ENCODE peak calls at places on chromosomes 11 and 22, in eight cellular contexts. One of them, this sample, is unnamed.

GRCh38 chr11:64138413-64138812 is 27.5 kb downstream of the MACROD1 start:
- DNase-seq in fibroblast of mammary gland: no peak
- DNase-seq in fibroblast of pulmonary artery: no peak
- DNase-seq in right atrium auricular region: no peak
- DNase-seq in mammary epithelial cell: no peak
- DNase-seq in endothelial cell of umbilical vein: no peak
- DNase-seq in cardiac muscle cell: no peak
- DNase-seq in PC-3: no peak
- DNase-seq in this sample: no peak

GRCh38 chr11:64896448-64897022 is 18.1 kb upstream of the EHD1 start:
- DNase-seq in fibroblast of pulmonary artery: no peak
- DNase-seq in mammary epithelial cell: no peak
- DNase-seq in PC-3: no peak
- DNase-seq in fibroblast of mammary gland: no peak
- DNase-seq in cardiac muscle cell: no peak
- DNase-seq in endothelial cell of umbilical vein: no peak
- DNase-seq in right atrium auricular region: no peak
- DNase-seq in this sample: no peak

GRCh38 chr11:76524461-76524860 is 79.6 kb downstream of the EMSY start:
- DNase-seq in PC-3: peak
- DNase-seq in cardiac muscle cell: peak
- DNase-seq in fibroblast of mammary gland: peak
- DNase-seq in mammary epithelial cell: peak
- DNase-seq in right atrium auricular region: no peak
- DNase-seq in fibroblast of pulmonary artery: no peak
- DNase-seq in endothelial cell of umbilical vein: no peak
- DNase-seq in this sample: peak

GRCh38 chr11:68810164-68810563 is 31.6 kb downstream of the CPT1A start:
- DNase-seq in PC-3: no peak
- DNase-seq in fibroblast of mammary gland: no peak
- DNase-seq in cardiac muscle cell: no peak
- DNase-seq in fibroblast of pulmonary artery: no peak
- DNase-seq in mammary epithelial cell: no peak
- DNase-seq in right atrium auricular region: peak
- DNase-seq in endothelial cell of umbilical vein: no peak
- DNase-seq in this sample: no peak

GRCh38 chr22:42991010-42991651 is 23.8 kb downstream of the PACSIN2 start:
- DNase-seq in endothelial cell of umbilical vein: no peak
- DNase-seq in fibroblast of mammary gland: peak
- DNase-seq in right atrium auricular region: no peak
- DNase-seq in cardiac muscle cell: peak
- DNase-seq in fibroblast of pulmonary artery: peak
- DNase-seq in mammary epithelial cell: peak
- DNase-seq in PC-3: peak
- DNase-seq in this sample: peak

GRCh38 chr11:59144579-59145345 is 2.1 kb downstream of the FAM111A start:
- DNase-seq in fibroblast of pulmonary artery: peak
- DNase-seq in endothelial cell of umbilical vein: peak
- DNase-seq in right atrium auricular region: peak
- DNase-seq in mammary epithelial cell: peak
- DNase-seq in PC-3: peak
- DNase-seq in fibroblast of mammary gland: peak
- DNase-seq in cardiac muscle cell: peak
- DNase-seq in this sample: peak

GRCh38 chr11:102157219-102157618 is 47.0 kb downstream of the YAP1 start:
- DNase-seq in endothelial cell of umbilical vein: peak
- DNase-seq in cardiac muscle cell: peak
- DNase-seq in fibroblast of pulmonary artery: peak
- DNase-seq in right atrium auricular region: peak
- DNase-seq in fibroblast of mammary gland: peak
- DNase-seq in PC-3: peak
- DNase-seq in mammary epithelial cell: peak
- DNase-seq in this sample: peak

GRCh38 chr22:48675828-48676145 is 1151.9 kb downstream of the BRD1 start:
- DNase-seq in endothelial cell of umbilical vein: no peak
- DNase-seq in right atrium auricular region: no peak
- DNase-seq in fibroblast of mammary gland: no peak
- DNase-seq in cardiac muscle cell: no peak
- DNase-seq in mammary epithelial cell: no peak
- DNase-seq in fibroblast of pulmonary artery: no peak
- DNase-seq in PC-3: no peak
- DNase-seq in this sample: no peak

GRCh38 chr11:129375731-129376657 is at the start of gene BARX2:
- DNase-seq in PC-3: peak
- DNase-seq in cardiac muscle cell: peak
- DNase-seq in endothelial cell of umbilical vein: peak
- DNase-seq in right atrium auricular region: no peak
- DNase-seq in mammary epithelial cell: peak
- DNase-seq in fibroblast of pulmonary artery: peak
- DNase-seq in fibroblast of mammary gland: peak
- DNase-seq in this sample: peak

GRCh38 chr11:70521475-70522260 is 123.3 kb downstream of the CTTN start:
- DNase-seq in endothelial cell of umbilical vein: no peak
- DNase-seq in fibroblast of mammary gland: no peak
- DNase-seq in cardiac muscle cell: no peak
- DNase-seq in fibroblast of pulmonary artery: no peak
- DNase-seq in PC-3: no peak
- DNase-seq in right atrium auricular region: no peak
- DNase-seq in mammary epithelial cell: no peak
- DNase-seq in this sample: no peak

GRCh38 chr11:122181893-122182292 is 65.9 kb upstream of the BLID start:
- DNase-seq in fibroblast of mammary gland: peak
- DNase-seq in fibroblast of pulmonary artery: no peak
- DNase-seq in PC-3: peak
- DNase-seq in endothelial cell of umbilical vein: peak
- DNase-seq in mammary epithelial cell: no peak
- DNase-seq in right atrium auricular region: no peak
- DNase-seq in cardiac muscle cell: no peak
- DNase-seq in this sample: no peak

DNA sequence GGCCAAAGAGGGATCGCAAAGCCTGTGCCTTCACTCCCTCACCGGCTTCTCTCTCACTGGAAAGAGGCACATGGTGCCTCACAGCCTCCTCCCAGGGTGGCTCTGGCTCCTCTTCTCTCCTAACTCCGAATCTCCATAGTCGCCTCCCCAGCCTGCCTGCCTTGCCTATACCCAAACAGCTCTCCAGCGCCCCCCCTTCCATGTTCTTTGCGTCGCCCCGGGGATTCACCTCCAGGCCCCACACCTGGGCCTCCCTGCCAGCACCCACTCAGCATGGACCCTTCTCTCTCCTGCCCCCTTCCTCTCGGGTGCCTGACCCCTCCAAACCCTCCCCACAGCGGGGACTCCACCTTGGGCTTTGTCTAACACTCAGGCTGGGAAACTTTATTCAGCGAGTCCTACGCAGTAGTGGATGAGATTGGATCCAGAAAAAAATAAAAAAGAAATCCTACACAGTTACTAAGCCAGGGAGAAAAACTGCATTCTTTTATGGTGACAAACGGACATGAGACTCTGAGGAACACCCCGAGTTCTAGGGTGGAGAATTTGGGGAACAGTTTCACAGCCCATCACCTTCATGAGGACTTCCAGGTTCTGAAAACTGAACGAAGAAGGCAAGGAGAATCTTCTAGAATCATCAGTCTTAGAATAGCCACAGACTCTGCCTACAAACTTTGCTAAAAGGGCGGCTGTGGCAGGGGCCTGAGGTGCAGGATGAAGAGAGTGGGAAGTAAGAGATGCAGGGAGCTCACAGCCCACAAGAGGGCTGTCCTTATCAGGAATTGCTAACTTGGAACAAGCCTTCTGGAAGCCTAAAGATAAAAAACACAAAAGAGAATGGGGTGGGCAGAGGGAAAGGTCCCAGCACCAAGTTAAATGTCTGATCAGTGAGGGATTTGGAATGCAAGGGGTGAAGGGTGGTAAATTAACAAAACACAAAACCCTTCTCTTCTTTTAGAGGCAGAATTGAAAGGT is 5.3 kb downstream of the PPM1F start:
- DNase-seq in right atrium auricular region: no peak
- DNase-seq in endothelial cell of umbilical vein: peak
- DNase-seq in PC-3: peak
- DNase-seq in fibroblast of mammary gland: peak
- DNase-seq in mammary epithelial cell: peak
- DNase-seq in cardiac muscle cell: peak
- DNase-seq in fibroblast of pulmonary artery: peak
- DNase-seq in this sample: peak
- H3K4me3 ChIP-seq in right atrium auricular region: no peak
- H3K4me3 ChIP-seq in endothelial cell of umbilical vein: no peak
- H3K4me3 ChIP-seq in PC-3: no peak
- H3K4me3 ChIP-seq in fibroblast of mammary gland: no peak
- H3K4me3 ChIP-seq in mammary epithelial cell: no peak
- H3K4me3 ChIP-seq in cardiac muscle cell: no peak
- H3K4me3 ChIP-seq in fibroblast of pulmonary artery: no peak
- H3K4me3 ChIP-seq in this sample: peak

GRCh38 chr22:46535876-46536558 is 1.4 kb downstream of the CELSR1 start:
- DNase-seq in fibroblast of pulmonary artery: no peak
- DNase-seq in PC-3: no peak
- DNase-seq in cardiac muscle cell: no peak
- DNase-seq in fibroblast of mammary gland: no peak
- DNase-seq in mammary epithelial cell: no peak
- DNase-seq in endothelial cell of umbilical vein: no peak
- DNase-seq in right atrium auricular region: no peak
- DNase-seq in this sample: no peak
- H3K4me3 ChIP-seq in fibroblast of pulmonary artery: no peak
- H3K4me3 ChIP-seq in PC-3: no peak
- H3K4me3 ChIP-seq in cardiac muscle cell: peak
- H3K4me3 ChIP-seq in fibroblast of mammary gland: no peak
- H3K4me3 ChIP-seq in mammary epithelial cell: no peak
- H3K4me3 ChIP-seq in endothelial cell of umbilical vein: no peak
- H3K4me3 ChIP-seq in right atrium auricular region: no peak
- H3K4me3 ChIP-seq in this sample: no peak

GRCh38 chr22:38122616-38123015 is 12.1 kb upstream of the BAIAP2L2 start:
- DNase-seq in mammary epithelial cell: no peak
- DNase-seq in fibroblast of pulmonary artery: no peak
- DNase-seq in cardiac muscle cell: no peak
- DNase-seq in right atrium auricular region: no peak
- DNase-seq in PC-3: no peak
- DNase-seq in fibroblast of mammary gland: no peak
- DNase-seq in endothelial cell of umbilical vein: no peak
- DNase-seq in this sample: no peak
- H3K4me3 ChIP-seq in mammary epithelial cell: no peak
- H3K4me3 ChIP-seq in fibroblast of pulmonary artery: no peak
- H3K4me3 ChIP-seq in cardiac muscle cell: no peak
- H3K4me3 ChIP-seq in right atrium auricular region: no peak
- H3K4me3 ChIP-seq in PC-3: no peak
- H3K4me3 ChIP-seq in fibroblast of mammary gland: no peak
- H3K4me3 ChIP-seq in endothelial cell of umbilical vein: no peak
- H3K4me3 ChIP-seq in this sample: no peak

GRCh38 chr11:73977856-73978519 is 4.7 kb downstream of the UCP2 start:
- DNase-seq in fibroblast of pulmonary artery: no peak
- DNase-seq in mammary epithelial cell: no peak
- DNase-seq in fibroblast of mammary gland: no peak
- DNase-seq in PC-3: no peak
- DNase-seq in right atrium auricular region: no peak
- DNase-seq in endothelial cell of umbilical vein: no peak
- DNase-seq in cardiac muscle cell: no peak
- DNase-seq in this sample: no peak
- H3K4me3 ChIP-seq in fibroblast of pulmonary artery: no peak
- H3K4me3 ChIP-seq in mammary epithelial cell: no peak
- H3K4me3 ChIP-seq in fibroblast of mammary gland: no peak
- H3K4me3 ChIP-seq in PC-3: no peak
- H3K4me3 ChIP-seq in right atrium auricular region: no peak
- H3K4me3 ChIP-seq in endothelial cell of umbilical vein: no peak
- H3K4me3 ChIP-seq in cardiac muscle cell: no peak
- H3K4me3 ChIP-seq in this sample: no peak

DNA sequence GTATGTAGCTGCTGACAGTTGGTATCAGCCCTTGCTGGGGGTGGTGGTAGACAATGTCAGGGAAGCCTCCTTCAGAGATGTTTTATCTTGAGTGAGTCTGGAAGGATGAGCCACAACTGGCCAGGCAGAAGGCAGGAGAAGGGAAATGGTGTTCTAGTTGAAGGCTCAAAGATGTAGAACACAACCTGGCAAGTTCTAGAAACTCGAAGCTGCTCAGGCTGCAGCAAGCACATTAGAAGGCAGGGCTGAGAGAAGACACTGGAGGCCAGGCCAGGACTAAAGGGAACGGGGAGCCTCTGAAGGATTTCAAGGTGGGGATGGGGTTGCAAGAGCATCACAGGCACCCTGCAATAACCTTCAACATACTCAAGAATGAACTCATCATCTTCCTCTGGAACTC is 40.4 kb downstream of the USP35 start:
- DNase-seq in right atrium auricular region: peak
- DNase-seq in mammary epithelial cell: no peak
- DNase-seq in fibroblast of pulmonary artery: no peak
- DNase-seq in fibroblast of mammary gland: no peak
- DNase-seq in cardiac muscle cell: no peak
- DNase-seq in PC-3: no peak
- DNase-seq in endothelial cell of umbilical vein: no peak
- DNase-seq in this sample: no peak
- H3K4me3 ChIP-seq in right atrium auricular region: no peak
- H3K4me3 ChIP-seq in mammary epithelial cell: no peak
- H3K4me3 ChIP-seq in fibroblast of pulmonary artery: no peak
- H3K4me3 ChIP-seq in fibroblast of mammary gland: no peak
- H3K4me3 ChIP-seq in cardiac muscle cell: no peak
- H3K4me3 ChIP-seq in PC-3: no peak
- H3K4me3 ChIP-seq in endothelial cell of umbilical vein: no peak
- H3K4me3 ChIP-seq in this sample: no peak

GRCh38 chr11:74417379-74417804 is 19.2 kb upstream of the PGM2L1 start:
- DNase-seq in mammary epithelial cell: peak
- DNase-seq in right atrium auricular region: no peak
- DNase-seq in fibroblast of pulmonary artery: no peak
- DNase-seq in PC-3: peak
- DNase-seq in fibroblast of mammary gland: peak
- DNase-seq in endothelial cell of umbilical vein: no peak
- DNase-seq in cardiac muscle cell: no peak
- DNase-seq in this sample: no peak
- H3K4me3 ChIP-seq in mammary epithelial cell: no peak
- H3K4me3 ChIP-seq in right atrium auricular region: no peak
- H3K4me3 ChIP-seq in fibroblast of pulmonary artery: no peak
- H3K4me3 ChIP-seq in PC-3: no peak
- H3K4me3 ChIP-seq in fibroblast of mammary gland: no peak
- H3K4me3 ChIP-seq in endothelial cell of umbilical vein: no peak
- H3K4me3 ChIP-seq in cardiac muscle cell: no peak
- H3K4me3 ChIP-seq in this sample: no peak

GRCh38 chr22:45676024-45676423 is 4.4 kb downstream of the ATXN10 start:
- DNase-seq in endothelial cell of umbilical vein: no peak
- DNase-seq in fibroblast of mammary gland: no peak
- DNase-seq in mammary epithelial cell: no peak
- DNase-seq in cardiac muscle cell: no peak
- DNase-seq in fibroblast of pulmonary artery: no peak
- DNase-seq in PC-3: no peak
- DNase-seq in right atrium auricular region: no peak
- DNase-seq in this sample: no peak

GRCh38 chr22:45682069-45682468 is 10.4 kb downstream of the ATXN10 start:
- DNase-seq in endothelial cell of umbilical vein: no peak
- DNase-seq in fibroblast of mammary gland: no peak
- DNase-seq in right atrium auricular region: no peak
- DNase-seq in mammary epithelial cell: no peak
- DNase-seq in PC-3: peak
- DNase-seq in cardiac muscle cell: no peak
- DNase-seq in fibroblast of pulmonary artery: no peak
- DNase-seq in this sample: no peak

GRCh38 chr22:45677060-45677459 is 5.4 kb downstream of the ATXN10 start:
- DNase-seq in mammary epithelial cell: no peak
- DNase-seq in endothelial cell of umbilical vein: no peak
- DNase-seq in cardiac muscle cell: no peak
- DNase-seq in right atrium auricular region: no peak
- DNase-seq in fibroblast of pulmonary artery: no peak
- DNase-seq in fibroblast of mammary gland: no peak
- DNase-seq in PC-3: no peak
- DNase-seq in this sample: no peak

GRCh38 chr22:45680932-45681700 is 9.5 kb downstream of the ATXN10 start:
- DNase-seq in endothelial cell of umbilical vein: peak
- DNase-seq in right atrium auricular region: no peak
- DNase-seq in fibroblast of mammary gland: peak
- DNase-seq in mammary epithelial cell: peak
- DNase-seq in fibroblast of pulmonary artery: peak
- DNase-seq in PC-3: peak
- DNase-seq in cardiac muscle cell: peak
- DNase-seq in this sample: peak

GRCh38 chr22:45678961-45679912 is 7.6 kb downstream of the ATXN10 start:
- DNase-seq in PC-3: peak
- DNase-seq in fibroblast of pulmonary artery: no peak
- DNase-seq in cardiac muscle cell: no peak
- DNase-seq in mammary epithelial cell: peak
- DNase-seq in endothelial cell of umbilical vein: no peak
- DNase-seq in fibroblast of mammary gland: peak
- DNase-seq in right atrium auricular region: no peak
- DNase-seq in this sample: peak
- H3K4me3 ChIP-seq in PC-3: peak
- H3K4me3 ChIP-seq in fibroblast of pulmonary artery: no peak
- H3K4me3 ChIP-seq in cardiac muscle cell: no peak
- H3K4me3 ChIP-seq in mammary epithelial cell: no peak
- H3K4me3 ChIP-seq in endothelial cell of umbilical vein: no peak
- H3K4me3 ChIP-seq in fibroblast of mammary gland: no peak
- H3K4me3 ChIP-seq in right atrium auricular region: no peak
- H3K4me3 ChIP-seq in this sample: no peak

This sample was measured in fibroblast of the aortic adventitia.